ENCODE peak calls at places on chromosomes 2 and 18, in ten cellular contexts. One of them, this sample, is unnamed.

GRCh38 chr2:24579053-24579803 is 88.2 kb downstream of the NCOA1 start:
- DNase-seq in memory B cell: no peak
- DNase-seq in activated CD8-positive, alpha-beta memory T cell treated with anti-CD3 and anti-CD28 coated beads, Interleukin-2, amount 10 ng/mL, durations not matched to agents 7 days and 5 days: no peak
- DNase-seq in progenitor cell of endocrine pancreas: no peak
- DNase-seq in activated effector memory CD4-positive, alpha-beta T cell treated with anti-CD3 and anti-CD28 coated beads, Interleukin-2, amount 50 U/mL, for 16 hours: no peak
- DNase-seq in sigmoid colon: no peak
- DNase-seq in left lung: no peak
- DNase-seq in GM04504: no peak
- DNase-seq in iPS DF 6.9: no peak
- DNase-seq in psoas muscle: no peak
- DNase-seq in this sample: no peak

GRCh38 chr2:211035548-211036185 is 479.3 kb downstream of the CPS1 start:
- DNase-seq in activated effector memory CD4-positive, alpha-beta T cell treated with anti-CD3 and anti-CD28 coated beads, Interleukin-2, amount 50 U/mL, for 16 hours: no peak
- DNase-seq in GM04504: no peak
- DNase-seq in activated CD8-positive, alpha-beta memory T cell treated with anti-CD3 and anti-CD28 coated beads, Interleukin-2, amount 10 ng/mL, durations not matched to agents 7 days and 5 days: no peak
- DNase-seq in progenitor cell of endocrine pancreas: no peak
- DNase-seq in memory B cell: no peak
- DNase-seq in iPS DF 6.9: no peak
- DNase-seq in psoas muscle: no peak
- DNase-seq in sigmoid colon: no peak
- DNase-seq in left lung: no peak
- DNase-seq in this sample: peak

GRCh38 chr18:8045890-8046289 is 478.8 kb downstream of the PTPRM start:
- DNase-seq in memory B cell: no peak
- DNase-seq in left lung: no peak
- DNase-seq in activated effector memory CD4-positive, alpha-beta T cell treated with anti-CD3 and anti-CD28 coated beads, Interleukin-2, amount 50 U/mL, for 16 hours: peak
- DNase-seq in sigmoid colon: no peak
- DNase-seq in psoas muscle: no peak
- DNase-seq in iPS DF 6.9: no peak
- DNase-seq in progenitor cell of endocrine pancreas: no peak
- DNase-seq in activated CD8-positive, alpha-beta memory T cell treated with anti-CD3 and anti-CD28 coated beads, Interleukin-2, amount 10 ng/mL, durations not matched to agents 7 days and 5 days: no peak
- DNase-seq in GM04504: no peak
- DNase-seq in this sample: no peak

GRCh38 chr2:14475994-14476393 is 156.5 kb upstream of the LRATD1 start:
- DNase-seq in activated CD8-positive, alpha-beta memory T cell treated with anti-CD3 and anti-CD28 coated beads, Interleukin-2, amount 10 ng/mL, durations not matched to agents 7 days and 5 days: no peak
- DNase-seq in activated effector memory CD4-positive, alpha-beta T cell treated with anti-CD3 and anti-CD28 coated beads, Interleukin-2, amount 50 U/mL, for 16 hours: no peak
- DNase-seq in psoas muscle: no peak
- DNase-seq in sigmoid colon: no peak
- DNase-seq in progenitor cell of endocrine pancreas: no peak
- DNase-seq in memory B cell: no peak
- DNase-seq in left lung: no peak
- DNase-seq in GM04504: no peak
- DNase-seq in iPS DF 6.9: no peak
- DNase-seq in this sample: no peak

GRCh38 chr2:120428748-120429147 is 82.8 kb downstream of the INHBB start:
- DNase-seq in activated effector memory CD4-positive, alpha-beta T cell treated with anti-CD3 and anti-CD28 coated beads, Interleukin-2, amount 50 U/mL, for 16 hours: no peak
- DNase-seq in activated CD8-positive, alpha-beta memory T cell treated with anti-CD3 and anti-CD28 coated beads, Interleukin-2, amount 10 ng/mL, durations not matched to agents 7 days and 5 days: no peak
- DNase-seq in left lung: no peak
- DNase-seq in psoas muscle: no peak
- DNase-seq in progenitor cell of endocrine pancreas: no peak
- DNase-seq in sigmoid colon: no peak
- DNase-seq in GM04504: no peak
- DNase-seq in memory B cell: no peak
- DNase-seq in iPS DF 6.9: no peak
- DNase-seq in this sample: no peak

GRCh38 chr2:236972491-236973379 is 113.0 kb upstream of the COPS8 start:
- DNase-seq in activated CD8-positive, alpha-beta memory T cell treated with anti-CD3 and anti-CD28 coated beads, Interleukin-2, amount 10 ng/mL, durations not matched to agents 7 days and 5 days: peak
- DNase-seq in iPS DF 6.9: no peak
- DNase-seq in sigmoid colon: peak
- DNase-seq in activated effector memory CD4-positive, alpha-beta T cell treated with anti-CD3 and anti-CD28 coated beads, Interleukin-2, amount 50 U/mL, for 16 hours: no peak
- DNase-seq in left lung: no peak
- DNase-seq in memory B cell: no peak
- DNase-seq in psoas muscle: peak
- DNase-seq in progenitor cell of endocrine pancreas: no peak
- DNase-seq in GM04504: peak
- DNase-seq in this sample: no peak

GRCh38 chr2:222424281-222424728 is at the start of gene SGPP2:
- DNase-seq in left lung: peak
- DNase-seq in progenitor cell of endocrine pancreas: peak
- DNase-seq in iPS DF 6.9: no peak
- DNase-seq in psoas muscle: no peak
- DNase-seq in sigmoid colon: no peak
- DNase-seq in GM04504: no peak
- DNase-seq in memory B cell: peak
- DNase-seq in activated effector memory CD4-positive, alpha-beta T cell treated with anti-CD3 and anti-CD28 coated beads, Interleukin-2, amount 50 U/mL, for 16 hours: peak
- DNase-seq in activated CD8-positive, alpha-beta memory T cell treated with anti-CD3 and anti-CD28 coated beads, Interleukin-2, amount 10 ng/mL, durations not matched to agents 7 days and 5 days: no peak
- DNase-seq in this sample: no peak

GRCh38 chr18:55078289-55078916 is 119.1 kb upstream of the CCDC68 start:
- DNase-seq in psoas muscle: no peak
- DNase-seq in progenitor cell of endocrine pancreas: no peak
- DNase-seq in memory B cell: no peak
- DNase-seq in sigmoid colon: no peak
- DNase-seq in activated CD8-positive, alpha-beta memory T cell treated with anti-CD3 and anti-CD28 coated beads, Interleukin-2, amount 10 ng/mL, durations not matched to agents 7 days and 5 days: no peak
- DNase-seq in iPS DF 6.9: no peak
- DNase-seq in activated effector memory CD4-positive, alpha-beta T cell treated with anti-CD3 and anti-CD28 coated beads, Interleukin-2, amount 50 U/mL, for 16 hours: no peak
- DNase-seq in GM04504: no peak
- DNase-seq in left lung: no peak
- DNase-seq in this sample: no peak

GRCh38 chr2:236747426-236747825 is 177.8 kb downstream of the ACKR3 start:
- DNase-seq in activated CD8-positive, alpha-beta memory T cell treated with anti-CD3 and anti-CD28 coated beads, Interleukin-2, amount 10 ng/mL, durations not matched to agents 7 days and 5 days: peak
- DNase-seq in iPS DF 6.9: no peak
- DNase-seq in left lung: no peak
- DNase-seq in GM04504: no peak
- DNase-seq in progenitor cell of endocrine pancreas: no peak
- DNase-seq in activated effector memory CD4-positive, alpha-beta T cell treated with anti-CD3 and anti-CD28 coated beads, Interleukin-2, amount 50 U/mL, for 16 hours: no peak
- DNase-seq in sigmoid colon: no peak
- DNase-seq in memory B cell: no peak
- DNase-seq in psoas muscle: no peak
- DNase-seq in this sample: no peak

GRCh38 chr2:239846789-239847676 is 178.1 kb downstream of the NDUFA10 start:
- DNase-seq in iPS DF 6.9: no peak
- DNase-seq in activated effector memory CD4-positive, alpha-beta T cell treated with anti-CD3 and anti-CD28 coated beads, Interleukin-2, amount 50 U/mL, for 16 hours: no peak
- DNase-seq in left lung: no peak
- DNase-seq in memory B cell: no peak
- DNase-seq in GM04504: no peak
- DNase-seq in progenitor cell of endocrine pancreas: no peak
- DNase-seq in psoas muscle: no peak
- DNase-seq in sigmoid colon: no peak
- DNase-seq in activated CD8-positive, alpha-beta memory T cell treated with anti-CD3 and anti-CD28 coated beads, Interleukin-2, amount 10 ng/mL, durations not matched to agents 7 days and 5 days: no peak
- DNase-seq in this sample: peak

GRCh38 chr18:80253871-80254492 is 6.7 kb upstream of the PARD6G start:
- DNase-seq in activated effector memory CD4-positive, alpha-beta T cell treated with anti-CD3 and anti-CD28 coated beads, Interleukin-2, amount 50 U/mL, for 16 hours: peak
- DNase-seq in psoas muscle: no peak
- DNase-seq in activated CD8-positive, alpha-beta memory T cell treated with anti-CD3 and anti-CD28 coated beads, Interleukin-2, amount 10 ng/mL, durations not matched to agents 7 days and 5 days: no peak
- DNase-seq in progenitor cell of endocrine pancreas: no peak
- DNase-seq in left lung: no peak
- DNase-seq in memory B cell: no peak
- DNase-seq in GM04504: no peak
- DNase-seq in iPS DF 6.9: no peak
- DNase-seq in sigmoid colon: no peak
- DNase-seq in this sample: no peak

GRCh38 chr2:231696004-231696367 is 12.3 kb upstream of the PTMA start:
- DNase-seq in GM04504: peak
- DNase-seq in progenitor cell of endocrine pancreas: no peak
- DNase-seq in psoas muscle: peak
- DNase-seq in left lung: no peak
- DNase-seq in sigmoid colon: peak
- DNase-seq in memory B cell: no peak
- DNase-seq in iPS DF 6.9: no peak
- DNase-seq in activated CD8-positive, alpha-beta memory T cell treated with anti-CD3 and anti-CD28 coated beads, Interleukin-2, amount 10 ng/mL, durations not matched to agents 7 days and 5 days: no peak
- DNase-seq in activated effector memory CD4-positive, alpha-beta T cell treated with anti-CD3 and anti-CD28 coated beads, Interleukin-2, amount 50 U/mL, for 16 hours: no peak
- DNase-seq in this sample: no peak

GRCh38 chr2:62774555-62775366 is 69.2 kb downstream of the EHBP1 start:
- DNase-seq in psoas muscle: no peak
- DNase-seq in progenitor cell of endocrine pancreas: no peak
- DNase-seq in memory B cell: no peak
- DNase-seq in sigmoid colon: peak
- DNase-seq in GM04504: peak
- DNase-seq in activated CD8-positive, alpha-beta memory T cell treated with anti-CD3 and anti-CD28 coated beads, Interleukin-2, amount 10 ng/mL, durations not matched to agents 7 days and 5 days: no peak
- DNase-seq in left lung: no peak
- DNase-seq in iPS DF 6.9: no peak
- DNase-seq in activated effector memory CD4-positive, alpha-beta T cell treated with anti-CD3 and anti-CD28 coated beads, Interleukin-2, amount 50 U/mL, for 16 hours: no peak
- DNase-seq in this sample: peak

GRCh38 chr2:176514805-176515500 is 245.7 kb downstream of the MTX2 start:
- DNase-seq in progenitor cell of endocrine pancreas: no peak
- DNase-seq in GM04504: no peak
- DNase-seq in activated CD8-positive, alpha-beta memory T cell treated with anti-CD3 and anti-CD28 coated beads, Interleukin-2, amount 10 ng/mL, durations not matched to agents 7 days and 5 days: no peak
- DNase-seq in memory B cell: no peak
- DNase-seq in sigmoid colon: no peak
- DNase-seq in iPS DF 6.9: no peak
- DNase-seq in left lung: no peak
- DNase-seq in psoas muscle: no peak
- DNase-seq in activated effector memory CD4-positive, alpha-beta T cell treated with anti-CD3 and anti-CD28 coated beads, Interleukin-2, amount 50 U/mL, for 16 hours: no peak
- DNase-seq in this sample: no peak

GRCh38 chr2:150526827-150527226 is 39.4 kb upstream of the RND3 start:
- DNase-seq in iPS DF 6.9: no peak
- DNase-seq in activated effector memory CD4-positive, alpha-beta T cell treated with anti-CD3 and anti-CD28 coated beads, Interleukin-2, amount 50 U/mL, for 16 hours: no peak
- DNase-seq in GM04504: peak
- DNase-seq in memory B cell: no peak
- DNase-seq in progenitor cell of endocrine pancreas: no peak
- DNase-seq in psoas muscle: no peak
- DNase-seq in left lung: no peak
- DNase-seq in sigmoid colon: no peak
- DNase-seq in activated CD8-positive, alpha-beta memory T cell treated with anti-CD3 and anti-CD28 coated beads, Interleukin-2, amount 10 ng/mL, durations not matched to agents 7 days and 5 days: no peak
- DNase-seq in this sample: no peak

GRCh38 chr2:190450363-190450762 is 42.2 kb downstream of the MFSD6 start:
- DNase-seq in activated effector memory CD4-positive, alpha-beta T cell treated with anti-CD3 and anti-CD28 coated beads, Interleukin-2, amount 50 U/mL, for 16 hours: no peak
- DNase-seq in left lung: no peak
- DNase-seq in iPS DF 6.9: no peak
- DNase-seq in activated CD8-positive, alpha-beta memory T cell treated with anti-CD3 and anti-CD28 coated beads, Interleukin-2, amount 10 ng/mL, durations not matched to agents 7 days and 5 days: no peak
- DNase-seq in progenitor cell of endocrine pancreas: no peak
- DNase-seq in memory B cell: no peak
- DNase-seq in psoas muscle: no peak
- DNase-seq in sigmoid colon: no peak
- DNase-seq in GM04504: no peak
- DNase-seq in this sample: no peak

GRCh38 chr18:35634376-35634775 is 52.8 kb downstream of the GALNT1 start:
- DNase-seq in memory B cell: no peak
- DNase-seq in sigmoid colon: no peak
- DNase-seq in psoas muscle: no peak
- DNase-seq in iPS DF 6.9: no peak
- DNase-seq in GM04504: no peak
- DNase-seq in activated CD8-positive, alpha-beta memory T cell treated with anti-CD3 and anti-CD28 coated beads, Interleukin-2, amount 10 ng/mL, durations not matched to agents 7 days and 5 days: no peak
- DNase-seq in activated effector memory CD4-positive, alpha-beta T cell treated with anti-CD3 and anti-CD28 coated beads, Interleukin-2, amount 50 U/mL, for 16 hours: no peak
- DNase-seq in left lung: no peak
- DNase-seq in progenitor cell of endocrine pancreas: no peak
- DNase-seq in this sample: no peak

GRCh38 chr2:102240640-102241370 is 54.0 kb downstream of the IL1RL2 start:
- DNase-seq in activated effector memory CD4-positive, alpha-beta T cell treated with anti-CD3 and anti-CD28 coated beads, Interleukin-2, amount 50 U/mL, for 16 hours: peak
- DNase-seq in memory B cell: peak
- DNase-seq in GM04504: peak
- DNase-seq in activated CD8-positive, alpha-beta memory T cell treated with anti-CD3 and anti-CD28 coated beads, Interleukin-2, amount 10 ng/mL, durations not matched to agents 7 days and 5 days: peak
- DNase-seq in iPS DF 6.9: peak
- DNase-seq in left lung: peak
- DNase-seq in progenitor cell of endocrine pancreas: peak
- DNase-seq in sigmoid colon: peak
- DNase-seq in psoas muscle: peak
- DNase-seq in this sample: peak

This sample was measured in NT2/D1.